ENCODE peak calls at places on chromosomes 3 and 15, in five cellular contexts. D, Q, E, O and U are unnamed samples.

GRCh38 chr3:155241559-155241958 is 51.9 kb downstream of the STRIT1 start:
- DNase-seq in D (no peak), Q (peak), E (peak), O (no peak), U (no peak)

GRCh38 chr3:25661694-25662455 is 2.8 kb downstream of the TOP2B start:
- DNase-seq in D (no peak), Q (no peak), E (no peak), O (no peak), U (no peak)

GRCh38 chr3:194267744-194268658 is 83.1 kb downstream of the CPN2 start:
- DNase-seq in D (peak), Q (peak), E (no peak), O (peak), U (no peak)

GRCh38 chr3:178072931-178073330 is 463.3 kb upstream of the KCNMB2 start:
- DNase-seq in D (no peak), Q (no peak), E (no peak), O (no peak), U (no peak)

GRCh38 chr3:77254967-77255831 is 215.3 kb downstream of the ROBO2 start:
- DNase-seq in D (peak), Q (peak), E (peak), O (peak), U (no peak)

GRCh38 chr15:52649686-52650085 is 29.5 kb downstream of the ATOSA start:
- DNase-seq in D (no peak), Q (peak), E (no peak), O (no peak), U (no peak)

GRCh38 chr3:133644768-133645167 is 17.0 kb downstream of the TOPBP1 start:
- DNase-seq in D (no peak), Q (peak), E (peak), O (no peak), U (no peak)

GRCh38 chr15:45121706-45122417 is 7.7 kb downstream of the DUOXA2 start:
- DNase-seq in D (no peak), Q (peak), E (peak), O (no peak), U (no peak)

GRCh38 chr3:147613710-147614109 is 204.5 kb downstream of the ZIC1 start:
- DNase-seq in D (no peak), Q (no peak), E (no peak), O (no peak), U (no peak)

GRCh38 chr3:119973276-119973675 is 121.0 kb downstream of the GSK3B start:
- DNase-seq in D (no peak), Q (no peak), E (no peak), O (no peak), U (no peak)

GRCh38 chr15:44181410-44181809 is 13.7 kb downstream of the FRMD5 start:
- DNase-seq in D (no peak), Q (no peak), E (no peak), O (no peak), U (no peak)

GRCh38 chr15:44264148-44264547 is 24.4 kb upstream of the GOLM2 start:
- DNase-seq in D (no peak), Q (no peak), E (no peak), O (no peak), U (no peak)

GRCh38 chr15:100929641-100930042 is 10.5 kb downstream of the LRRK1 start:
- DNase-seq in D (no peak), Q (no peak), E (no peak), O (peak), U (no peak)

GRCh38 chr3:59818033-59818936 is 768.5 kb upstream of the CFAP20DC start:
- DNase-seq in D (peak), Q (peak), E (peak), O (peak), U (no peak)

GRCh38 chr3:72890166-72890925 is 2.5 kb downstream of the GXYLT2 start:
- DNase-seq in D (no peak), Q (peak), E (no peak), O (no peak), U (no peak)

GRCh38 chr3:55297706-55298105 is 189.4 kb downstream of the WNT5A start:
- DNase-seq in D (no peak), Q (no peak), E (no peak), O (no peak), U (no peak)

GRCh38 chr3:137761563-137762503 is 2.3 kb upstream of the SOX14 start:
- DNase-seq in D (no peak), Q (no peak), E (no peak), O (no peak), U (no peak)

GRCh38 chr15:85563328-85563727 is 182.9 kb downstream of the AKAP13 start:
- DNase-seq in D (no peak), Q (peak), E (peak), O (no peak), U (no peak)

GRCh38 chr3:8324727-8325126 is 176.9 kb upstream of the LMCD1 start:
- DNase-seq in D (peak), Q (peak), E (peak), O (peak), U (no peak)

GRCh38 chr3:113649169-113649833 is 47.1 kb downstream of the USF3 start:
- DNase-seq in D (no peak), Q (no peak), E (no peak), O (no peak), U (no peak)
- TF ChIP-seq CTCF in D (no peak), Q (no peak), E (no peak), O (no peak), U (no peak)

DNA sequence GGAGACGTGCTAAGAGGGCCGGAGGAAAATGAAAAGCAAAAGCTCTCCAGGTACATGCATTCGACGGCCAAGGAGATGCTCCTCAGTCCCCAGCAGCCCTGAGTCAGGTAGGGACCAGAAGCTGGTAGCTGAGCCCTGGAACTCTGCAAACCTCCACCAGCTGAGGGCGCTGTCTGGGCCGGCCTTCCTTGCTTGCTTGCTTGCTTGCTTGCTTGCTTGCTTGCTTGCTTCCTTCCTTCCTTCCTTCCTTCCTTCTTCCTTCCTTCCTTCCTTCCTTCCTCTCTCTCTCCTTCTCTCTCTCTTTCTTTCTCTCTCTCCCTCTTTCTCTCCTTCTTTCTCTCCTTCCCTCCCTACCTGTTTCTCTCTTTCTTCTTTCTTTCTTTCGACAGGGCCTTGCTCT is 94.6 kb upstream of the RASGRF1 start:
- DNase-seq in D (no peak), Q (no peak), E (no peak), O (no peak), U (no peak)
- TF ChIP-seq CTCF in D (no peak), Q (peak), E (peak), O (no peak), U (no peak)

GRCh38 chr3:48560648-48561018 is 2.9 kb downstream of the UCN2 start:
- DNase-seq in D (peak), Q (no peak), E (no peak), O (no peak), U (no peak)

GRCh38 chr3:48555949-48556795 is 431 bp downstream of the PFKFB4 start:
- DNase-seq in D (no peak), Q (no peak), E (no peak), O (no peak), U (no peak)

GRCh38 chr3:48556796-48557626 is at the start of gene PFKFB4:
- DNase-seq in D (peak), Q (peak), E (peak), O (peak), U (peak)

GRCh38 chr3:48561045-48561736 is 2.4 kb downstream of the UCN2 start:
- DNase-seq in D (peak), Q (peak), E (no peak), O (peak), U (no peak)

DNA sequence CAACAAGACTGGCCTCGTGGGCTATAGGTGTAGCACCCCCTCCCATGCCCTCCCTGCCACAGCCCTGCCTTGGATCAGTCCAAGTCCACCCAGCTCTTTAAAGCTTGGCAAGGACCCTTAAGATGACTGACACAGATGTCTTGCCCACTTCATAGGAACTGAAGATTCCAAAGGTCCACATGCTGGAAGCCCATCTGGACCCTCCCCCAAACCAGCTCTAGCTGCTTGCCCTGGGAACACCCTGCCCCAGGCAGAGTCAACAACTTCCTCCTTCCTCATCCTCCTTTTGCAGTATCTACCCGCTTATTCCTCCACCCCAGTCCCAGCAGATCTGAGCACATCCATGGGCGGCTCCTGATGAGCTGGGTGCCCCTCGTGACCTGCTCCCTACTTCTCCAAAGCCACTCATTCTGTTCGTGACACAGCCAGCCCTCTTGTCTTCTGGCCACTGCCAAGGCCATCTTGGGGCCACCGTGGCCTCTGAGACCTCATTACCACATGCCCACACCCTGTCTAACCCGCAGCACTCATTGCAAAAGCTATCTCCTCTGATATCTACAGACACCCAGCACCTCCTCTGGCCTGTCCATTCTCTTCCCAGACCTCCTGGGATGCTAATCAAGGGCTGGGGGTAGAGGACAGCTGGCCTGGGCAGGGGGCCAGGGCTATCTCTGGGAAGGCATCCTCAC is 2.0 kb upstream of the PFKFB4 start:
- DNase-seq in D (peak), Q (no peak), E (no peak), O (peak), U (no peak)
- TF ChIP-seq CTCF in D (no peak), Q (no peak), E (no peak), O (no peak), U (no peak)

GRCh38 chr3:100602506-100603444 is 6.6 kb upstream of the ADGRG7 start:
- DNase-seq in D (no peak), Q (peak), E (no peak), O (no peak), U (no peak)

GRCh38 chr3:100606894-100607512 is 2.4 kb upstream of the ADGRG7 start:
- DNase-seq in D (no peak), Q (no peak), E (no peak), O (no peak), U (no peak)

GRCh38 chr3:100600181-100601042 is 9.0 kb upstream of the ADGRG7 start:
- DNase-seq in D (no peak), Q (no peak), E (no peak), O (peak), U (no peak)

GRCh38 chr3:100605358-100605757 is 4.0 kb upstream of the ADGRG7 start:
- DNase-seq in D (no peak), Q (no peak), E (no peak), O (no peak), U (no peak)

DNA sequence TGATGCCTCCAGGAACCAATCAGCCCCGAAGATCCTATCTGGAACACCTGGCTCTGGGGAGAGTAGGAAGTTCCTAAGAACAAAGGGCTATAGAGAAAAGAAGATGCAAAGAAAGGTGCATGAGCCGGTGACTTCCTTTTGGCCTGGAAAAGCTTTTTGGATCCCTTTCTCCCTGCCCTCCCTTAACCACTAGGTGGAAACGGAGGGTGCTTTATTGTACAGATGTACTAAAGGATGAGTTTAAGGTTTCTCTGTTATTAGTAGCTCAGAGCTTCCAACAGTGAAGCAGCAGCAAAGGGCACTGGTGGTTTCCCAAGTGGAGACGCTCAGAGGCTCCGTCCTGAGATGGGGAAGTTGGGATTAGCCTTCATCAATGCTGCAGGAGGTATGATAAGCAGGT is 6.0 kb upstream of the ADGRG7 start:
- DNase-seq in D (no peak), Q (peak), E (no peak), O (no peak), U (no peak)
- TF ChIP-seq CTCF in D (no peak), Q (peak), E (peak), O (no peak), U (no peak)

GRCh38 chr15:61115679-61116078 is 113.4 kb downstream of the RORA start:
- DNase-seq in D (no peak), Q (peak), E (no peak), O (no peak), U (no peak)

GRCh38 chr15:61106886-61107285 is 122.2 kb downstream of the RORA start:
- DNase-seq in D (no peak), Q (no peak), E (no peak), O (no peak), U (no peak)

GRCh38 chr15:61116830-61117229 is 112.3 kb downstream of the RORA start:
- DNase-seq in D (no peak), Q (no peak), E (no peak), O (no peak), U (no peak)

GRCh38 chr15:61115241-61115640 is 113.9 kb downstream of the RORA start:
- DNase-seq in D (no peak), Q (peak), E (peak), O (no peak), U (no peak)

DNA sequence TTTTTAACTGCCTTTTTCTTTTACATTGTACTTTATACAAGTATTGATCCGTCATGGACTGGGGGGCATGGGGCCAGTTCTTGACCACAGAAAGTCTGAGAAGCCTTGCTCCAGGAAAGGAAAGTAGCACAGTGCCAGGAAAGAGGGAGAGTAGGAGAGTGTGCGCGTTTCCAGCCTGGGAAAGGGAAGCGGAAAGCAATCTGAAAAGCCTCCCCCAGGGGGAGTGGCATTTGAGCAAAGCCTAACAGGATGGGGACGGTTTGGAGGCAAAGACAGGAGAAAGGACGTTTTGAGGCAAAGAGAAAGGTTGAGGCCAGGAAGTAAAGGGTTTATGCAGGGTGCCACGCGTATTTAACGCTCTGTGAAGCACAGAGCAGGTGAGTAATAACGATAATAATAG is 116.9 kb downstream of the RORA start:
- DNase-seq in D (no peak), Q (no peak), E (no peak), O (no peak), U (no peak)
- TF ChIP-seq CTCF in D (no peak), Q (peak), E (no peak), O (no peak), U (no peak)

GRCh38 chr3:129051776-129052400 is 8.7 kb upstream of the GP9 start:
- DNase-seq in D (no peak), Q (no peak), E (no peak), O (no peak), U (no peak)

GRCh38 chr3:129050556-129051295 is 9.9 kb upstream of the GP9 start:
- DNase-seq in D (no peak), Q (no peak), E (no peak), O (no peak), U (no peak)

GRCh38 chr3:129056832-129057231 is 3.7 kb upstream of the GP9 start:
- DNase-seq in D (no peak), Q (no peak), E (no peak), O (no peak), U (no peak)

GRCh38 chr3:129054605-129055104 is 5.9 kb upstream of the GP9 start:
- DNase-seq in D (no peak), Q (no peak), E (no peak), O (no peak), U (no peak)

DNA sequence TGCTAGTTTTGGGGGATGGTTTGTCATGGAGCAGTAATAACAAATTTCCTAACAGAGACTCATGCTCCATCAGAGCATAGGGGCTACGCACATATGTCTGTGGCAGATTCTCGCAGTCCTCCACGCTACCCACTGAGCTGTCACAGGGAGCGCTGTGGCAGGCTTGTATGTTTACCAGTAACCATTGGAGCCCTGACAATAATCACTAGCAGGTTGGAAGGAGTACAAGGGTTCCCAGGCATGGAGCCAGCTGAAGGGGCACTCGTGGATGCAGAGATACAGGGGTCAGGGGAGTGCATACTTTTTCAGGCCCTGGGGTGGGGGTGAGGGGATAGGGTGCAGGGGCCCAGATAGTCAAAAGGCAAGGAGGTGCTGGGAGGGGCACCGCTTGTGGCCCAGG is 7.9 kb upstream of the GP9 start:
- DNase-seq in D (peak), Q (no peak), E (no peak), O (no peak), U (no peak)
- TF ChIP-seq CTCF in D (no peak), Q (no peak), E (no peak), O (no peak), U (no peak)

DNA sequence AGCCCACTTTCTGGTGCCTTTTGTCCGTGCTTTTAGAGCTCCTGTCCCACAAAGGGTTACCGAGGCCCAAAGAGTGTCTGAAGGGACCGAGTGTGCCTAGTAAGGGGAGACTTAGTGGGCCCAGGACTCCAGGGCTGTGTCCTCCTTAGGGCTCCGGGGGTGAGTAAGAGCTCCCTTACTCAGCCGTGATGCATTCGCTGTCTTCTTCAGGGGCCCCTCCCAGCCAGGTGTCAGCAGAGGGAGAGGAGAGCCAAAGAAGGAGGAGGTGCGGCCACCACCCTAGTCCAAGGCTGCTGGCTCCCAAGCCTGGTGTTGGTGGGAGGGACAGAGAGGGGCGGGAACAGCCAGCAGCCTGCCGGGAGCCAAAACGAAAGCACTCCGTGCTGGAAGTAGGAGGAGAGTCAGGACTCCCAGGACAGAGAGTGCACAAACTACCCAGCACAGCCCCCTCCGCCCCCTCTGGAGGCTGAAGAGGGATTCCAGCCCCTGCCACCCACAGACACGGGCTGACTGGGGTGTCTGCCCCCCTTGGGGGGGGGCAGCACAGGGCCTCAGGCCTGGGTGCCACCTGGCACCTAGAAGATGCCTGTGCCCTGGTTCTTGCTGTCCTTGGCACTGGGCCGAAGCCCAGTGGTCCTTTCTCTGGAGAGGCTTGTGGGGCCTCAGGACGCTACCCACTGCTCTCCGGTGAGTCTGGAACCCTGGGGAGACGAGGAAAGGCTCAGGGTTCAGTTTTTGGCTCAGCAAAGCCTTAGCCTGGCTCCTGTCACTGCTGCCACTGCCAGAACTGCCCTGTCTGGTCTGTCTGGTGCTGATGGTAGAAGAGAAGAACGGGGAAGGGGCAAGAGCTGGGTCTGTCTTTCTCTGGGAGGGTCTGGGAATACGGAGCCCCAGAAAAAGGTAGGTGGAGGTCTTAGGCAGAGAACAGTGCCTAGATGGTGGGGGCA is at the start of gene IL17RC:
- DNase-seq in D (peak), Q (peak), E (no peak), O (peak), U (no peak)
- TF ChIP-seq CTCF in D (no peak), Q (no peak), E (no peak), O (no peak), U (no peak)

DNA sequence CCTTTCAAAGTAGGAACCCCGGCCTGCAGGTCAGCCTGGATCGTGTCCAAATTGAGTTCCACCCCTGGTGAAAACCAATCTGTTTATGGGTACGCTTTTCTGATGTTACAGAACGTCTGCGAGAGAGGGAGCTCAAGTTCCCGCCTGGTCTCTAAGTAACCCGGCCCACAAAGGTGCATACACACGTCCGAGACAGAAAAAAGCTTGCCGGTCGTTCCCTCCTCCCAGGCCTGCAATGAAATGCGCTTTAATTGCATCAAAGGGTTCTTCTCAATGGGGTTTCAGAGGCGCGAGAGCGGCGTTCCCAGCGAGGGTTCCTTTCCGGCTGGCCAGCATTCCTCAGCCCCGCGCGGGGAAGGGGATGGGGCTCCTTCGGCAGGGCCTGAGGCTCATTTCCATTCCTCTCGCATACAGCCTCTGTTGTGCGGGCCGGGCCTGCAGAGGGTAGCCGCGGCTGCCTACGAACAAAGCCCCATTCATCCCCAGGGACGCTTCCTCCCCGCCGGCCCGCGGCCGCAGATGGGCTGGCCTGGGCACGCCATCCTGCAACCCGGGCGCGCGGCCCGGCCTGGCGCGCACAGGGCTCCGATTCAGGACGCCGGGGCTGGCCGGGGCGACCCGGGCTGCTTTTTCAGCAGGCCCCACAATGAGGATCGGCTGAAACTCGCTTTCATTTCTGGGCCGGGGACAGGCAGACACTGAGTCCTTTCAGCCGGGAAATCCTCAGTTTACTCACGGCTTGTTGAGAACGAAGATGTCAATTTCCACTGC is 138.3 kb downstream of the TMCO5A start:
- DNase-seq in D (peak), Q (peak), E (no peak), O (peak), U (peak)
- TF ChIP-seq CTCF in D (no peak), Q (peak), E (peak), O (no peak), U (no peak)

GRCh38 chr3:132006605-132007204 is 28.1 kb downstream of the CPNE4 start:
- DNase-seq in D (peak), Q (peak), E (no peak), O (peak), U (no peak)
- TF ChIP-seq CTCF in D (no peak), Q (peak), E (peak), O (peak), U (no peak)